ENCODE peak calls at places on chromosomes 7 and 10, in ten cellular contexts. F is CD4-positive, alpha-beta memory T cell; N is adipocyte; M is lower lobe of right lung; Y is K562; S is fibroblast of lung; U is adrenal gland; L is Caco-2; V is CD8-positive, alpha-beta memory T cell; X is ascending aorta. T is an unnamed sample. For H3K4me1, the result is how much of the 10 kb centered on the place peaks cover.

GRCh38 chr10:43644252-43644651 is 4.4 kb downstream of the ZNF32 start:
- DNase-seq in F (no peak), N (no peak), M (no peak), Y (no peak), S (peak), U (no peak), L (no peak), V (no peak), X (no peak), T (no peak)

GRCh38 chr10:53111529-53111928 is 338.9 kb upstream of the MBL2 start:
- DNase-seq in F (no peak), N (no peak), M (no peak), Y (no peak), S (no peak), U (no peak), L (peak), V (no peak), X (no peak), T (no peak)

GRCh38 chr10:74213571-74214162 is 62.6 kb downstream of the ADK start:
- DNase-seq in F (peak), N (peak), M (no peak), Y (peak), S (peak), U (peak), L (peak), V (peak), X (no peak), T (no peak)

GRCh38 chr7:45712872-45713668 is 138.9 kb downstream of the ADCY1 start:
- DNase-seq in F (no peak), N (no peak), M (no peak), Y (no peak), S (no peak), U (no peak), L (no peak), V (no peak), X (peak), T (no peak)

GRCh38 chr10:47253651-47254375 is 46.2 kb upstream of the GDF10 start:
- DNase-seq in F (no peak), N (no peak), M (no peak), Y (no peak), S (peak), U (peak), L (no peak), V (no peak), X (peak), T (no peak)

GRCh38 chr7:99573257-99573656 is 14.8 kb downstream of the ZNF655 start:
- DNase-seq in F (no peak), N (no peak), M (no peak), Y (no peak), S (no peak), U (no peak), L (no peak), V (no peak), X (no peak), T (no peak)

GRCh38 chr7:16838891-16839290 is 34.1 kb upstream of the AGR2 start:
- DNase-seq in F (no peak), N (no peak), M (no peak), Y (no peak), S (no peak), U (no peak), L (no peak), V (no peak), X (no peak), T (no peak)

GRCh38 chr7:139108256-139109187 is 998 bp downstream of the ZC3HAV1 start:
- DNase-seq in F (no peak), N (peak), M (peak), Y (peak), S (peak), U (peak), L (peak), V (no peak), X (peak), T (peak)

GRCh38 chr10:14953452-14954000 is 370 bp downstream of the DCLRE1C start:
- DNase-seq in F (no peak), N (peak), M (peak), Y (peak), S (peak), U (peak), L (peak), V (no peak), X (peak), T (no peak)

GRCh38 chr10:90642136-90642535 is 215.7 kb downstream of the HTR7 start:
- DNase-seq in F (no peak), N (peak), M (no peak), Y (no peak), S (peak), U (no peak), L (no peak), V (no peak), X (no peak), T (no peak)

GRCh38 chr10:109282510-109282909 is 640.8 kb downstream of the XPNPEP1 start:
- DNase-seq in F (no peak), N (peak), M (no peak), Y (no peak), S (peak), U (no peak), L (no peak), V (no peak), X (no peak), T (no peak)

GRCh38 chr7:139777948-139778841 is at the start of gene HIPK2:
- DNase-seq in F (peak), N (peak), M (peak), Y (peak), S (peak), U (peak), L (peak), V (peak), X (peak), T (peak)

GRCh38 chr10:31847518-31847917 is 81.1 kb downstream of the ARHGAP12 start:
- DNase-seq in F (no peak), N (no peak), M (no peak), Y (no peak), S (no peak), U (no peak), L (no peak), V (no peak), X (no peak), T (no peak)

GRCh38 chr7:28389504-28390385 is 22.6 kb upstream of the CREB5 start:
- DNase-seq in F (no peak), N (peak), M (no peak), Y (peak), S (peak), U (no peak), L (no peak), V (no peak), X (no peak), T (no peak)

GRCh38 chr7:91973632-91974031 is 33.0 kb downstream of the AKAP9 start:
- DNase-seq in F (no peak), N (no peak), M (no peak), Y (no peak), S (no peak), U (no peak), L (no peak), V (no peak), X (no peak), T (no peak)
- H3K4me1 ChIP-seq in F (under half), N (under half), M (under half), Y (under half), S (under half), U (under half), L (under half), V (under half), X (under half), T (under half)

DNA sequence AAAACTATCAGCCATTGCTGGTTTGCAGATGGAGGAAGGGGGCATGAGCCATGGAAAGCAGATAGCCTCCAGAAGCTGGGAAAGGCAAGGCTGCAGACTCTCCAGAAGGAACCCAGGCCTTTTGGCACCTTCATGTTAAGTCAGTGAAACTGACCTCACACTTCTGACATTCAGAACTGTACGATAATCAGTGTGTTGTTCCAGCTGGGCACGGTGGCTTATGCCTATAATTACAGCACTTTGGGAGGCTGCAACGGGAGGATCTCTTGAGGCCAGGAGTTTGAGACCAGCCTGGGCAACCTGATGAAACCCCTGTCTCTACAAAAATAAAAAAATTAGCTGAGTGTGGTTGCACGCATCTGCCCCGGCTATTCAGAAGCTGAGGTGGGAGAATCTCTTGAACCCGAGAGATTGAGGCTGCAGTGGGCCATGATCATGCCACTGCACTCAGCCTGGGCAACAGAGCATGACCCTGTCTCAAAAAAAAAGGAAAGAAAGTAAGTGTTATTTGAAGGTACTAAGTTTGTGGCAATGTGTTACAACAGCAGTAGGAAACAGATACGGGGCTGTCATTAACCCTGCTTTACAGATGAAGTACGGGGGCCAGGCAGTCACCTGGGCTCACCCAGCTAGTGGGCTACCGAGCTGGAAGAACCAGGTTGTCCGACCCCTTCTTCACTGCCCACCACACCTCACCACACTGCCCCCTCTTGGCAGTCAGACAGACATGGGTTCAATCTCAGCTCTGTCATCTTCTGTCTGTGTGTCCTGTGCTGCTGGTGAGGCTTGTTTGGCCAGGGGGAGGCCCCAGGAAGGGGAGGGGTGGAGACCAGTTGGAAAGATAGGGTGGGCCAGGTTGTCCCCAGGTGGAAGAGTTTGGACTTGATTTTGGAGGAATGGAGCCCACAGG is 18.3 kb downstream of the CHST3 start:
- DNase-seq in F (no peak), N (no peak), M (no peak), Y (no peak), S (no peak), U (no peak), L (no peak), V (no peak), X (no peak), T (no peak)
- H3K4me1 ChIP-seq in F (under half), N (half or more), M (half or more), Y (under half), S (under half), U (half or more), L (under half), V (under half), X (half or more), T (half or more)

GRCh38 chr10:79350407-79351154 is 3.3 kb downstream of the PPIF start:
- DNase-seq in F (no peak), N (no peak), M (no peak), Y (no peak), S (no peak), U (no peak), L (no peak), V (no peak), X (no peak), T (no peak)

GRCh38 chr10:79351332-79351731 is 4.1 kb downstream of the PPIF start:
- DNase-seq in F (no peak), N (no peak), M (no peak), Y (no peak), S (no peak), U (no peak), L (no peak), V (no peak), X (no peak), T (no peak)

GRCh38 chr10:79348640-79348988 is 1.3 kb downstream of the PPIF start:
- DNase-seq in F (no peak), N (peak), M (no peak), Y (peak), S (no peak), U (peak), L (no peak), V (no peak), X (no peak), T (no peak)

GRCh38 chr10:79349072-79349491 is 1.8 kb downstream of the PPIF start:
- DNase-seq in F (no peak), N (no peak), M (no peak), Y (no peak), S (no peak), U (no peak), L (no peak), V (no peak), X (no peak), T (no peak)

GRCh38 chr10:79349766-79350406 is 2.6 kb downstream of the PPIF start:
- DNase-seq in F (no peak), N (no peak), M (no peak), Y (no peak), S (no peak), U (peak), L (no peak), V (no peak), X (no peak), T (no peak)
- H3K4me1 ChIP-seq in F (under half), N (under half), M (under half), Y (under half), S (under half), U (under half), L (under half), V (under half), X (under half), T (under half)

DNA sequence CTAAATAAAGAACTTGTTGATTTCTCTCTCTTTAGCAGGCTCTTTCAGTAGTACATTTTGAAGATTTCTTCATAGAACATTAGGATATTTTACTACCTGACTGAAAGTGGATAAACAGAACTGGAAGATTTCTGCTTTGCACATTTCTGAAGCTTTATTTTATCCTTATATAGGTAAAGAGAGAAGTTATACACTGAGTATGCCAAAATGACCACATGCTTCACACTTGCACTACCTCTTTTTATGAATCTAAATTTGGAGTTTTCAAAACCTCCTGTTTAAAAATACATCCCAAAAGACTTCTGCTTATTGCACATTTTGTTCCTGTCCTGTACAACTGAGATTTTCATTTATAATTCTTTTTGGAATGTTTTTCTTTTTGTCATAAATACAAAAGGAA is 197.4 kb upstream of the PRPS1L1 start:
- DNase-seq in F (no peak), N (no peak), M (no peak), Y (no peak), S (no peak), U (no peak), L (no peak), V (no peak), X (no peak), T (no peak)
- H3K4me1 ChIP-seq in F (under half), N (under half), M (under half), Y (under half), S (under half), U (under half), L (under half), V (under half), X (under half), T (under half)

DNA sequence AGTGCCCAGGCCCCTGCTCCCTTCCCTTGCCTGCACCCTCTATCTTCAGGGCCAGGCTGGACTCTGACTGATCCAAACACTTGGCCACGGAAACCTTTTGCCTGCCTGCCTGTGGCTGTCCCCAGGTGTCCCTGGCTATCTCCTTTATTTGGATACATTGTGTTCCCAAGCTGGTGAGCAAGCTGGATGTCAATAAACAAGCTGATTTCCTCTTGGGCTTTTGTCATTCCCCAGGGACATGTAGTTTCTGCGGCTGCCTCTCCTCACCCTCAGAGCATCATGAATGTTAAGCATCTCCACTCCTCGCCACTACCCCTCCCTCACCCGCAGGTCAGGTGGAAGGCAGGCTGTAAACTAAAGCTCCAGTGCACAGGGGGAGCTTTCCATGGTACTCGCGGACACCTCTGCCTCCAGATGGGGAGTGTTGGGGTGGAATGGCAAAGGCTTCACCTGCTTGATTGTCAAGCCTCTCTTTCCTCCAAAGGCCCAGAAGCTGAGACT is 6.9 kb downstream of the GHRHR start:
- DNase-seq in F (no peak), N (no peak), M (no peak), Y (no peak), S (no peak), U (no peak), L (no peak), V (no peak), X (no peak), T (no peak)
- H3K4me1 ChIP-seq in F (under half), N (under half), M (under half), Y (under half), S (under half), U (under half), L (under half), V (under half), X (under half), T (under half)

GRCh38 chr7:150403376-150404171 is 24.4 kb downstream of the ZNF775 start:
- DNase-seq in F (no peak), N (no peak), M (no peak), Y (peak), S (no peak), U (no peak), L (no peak), V (no peak), X (peak), T (no peak)

GRCh38 chr7:150401424-150401790 is 22.3 kb downstream of the ZNF775 start:
- DNase-seq in F (no peak), N (no peak), M (no peak), Y (no peak), S (no peak), U (no peak), L (no peak), V (no peak), X (peak), T (no peak)

GRCh38 chr7:150402671-150403321 is 23.7 kb downstream of the ZNF775 start:
- DNase-seq in F (no peak), N (no peak), M (no peak), Y (no peak), S (no peak), U (no peak), L (no peak), V (no peak), X (peak), T (no peak)

GRCh38 chr7:150400779-150401423 is 21.8 kb downstream of the ZNF775 start:
- DNase-seq in F (no peak), N (no peak), M (no peak), Y (no peak), S (no peak), U (no peak), L (no peak), V (no peak), X (peak), T (peak)

DNA sequence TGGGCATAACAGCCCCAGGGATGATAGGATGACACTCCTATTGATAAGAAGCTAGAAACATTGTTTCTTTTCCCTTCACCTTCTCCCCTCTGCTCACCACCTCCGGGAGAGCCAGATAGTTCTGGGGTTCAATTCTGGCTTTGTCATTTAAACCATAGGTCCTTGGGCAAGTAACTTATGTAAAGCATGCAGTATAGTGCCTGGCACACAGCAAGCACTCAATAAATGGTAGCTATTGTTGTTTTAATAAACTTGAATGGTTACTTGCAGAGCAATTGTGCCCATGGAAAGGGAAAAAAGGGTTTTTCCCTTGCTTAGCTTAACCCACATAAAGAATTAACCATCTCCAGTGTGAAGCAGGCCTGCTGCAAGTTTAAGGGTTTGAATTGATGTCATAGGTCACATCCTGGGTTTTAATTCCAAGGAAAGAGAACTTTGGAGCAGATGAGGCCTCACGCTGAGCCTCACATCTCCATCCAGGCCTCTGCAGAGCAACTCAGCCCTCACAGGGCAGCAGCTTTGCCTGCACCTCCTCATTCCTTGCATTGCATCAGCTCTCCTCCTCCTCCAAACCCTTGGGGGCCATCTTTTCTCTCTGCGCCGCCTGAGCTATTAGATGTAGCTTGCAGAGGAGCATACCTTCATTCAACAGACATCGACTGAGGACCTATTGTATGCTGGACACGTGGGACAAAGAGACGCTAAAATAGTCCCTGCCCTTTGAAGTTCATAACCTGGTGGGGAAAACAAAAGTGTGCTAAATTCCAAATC is 22.9 kb downstream of the ZNF775 start:
- DNase-seq in F (no peak), N (peak), M (no peak), Y (no peak), S (no peak), U (no peak), L (no peak), V (no peak), X (peak), T (peak)
- H3K4me1 ChIP-seq in F (under half), N (under half), M (under half), Y (half or more), S (under half), U (under half), L (half or more), V (under half), X (under half), T (under half)

GRCh38 chr7:2716488-2716887 is 28.5 kb downstream of the AMZ1 start:
- DNase-seq in F (no peak), N (no peak), M (no peak), Y (no peak), S (no peak), U (no peak), L (peak), V (no peak), X (no peak), T (no peak)
- H3K4me1 ChIP-seq in F (half or more), N (under half), M (half or more), Y (half or more), S (under half), U (under half), L (under half), V (half or more), X (under half), T (under half)

T was measured in ovary.